ENCODE peak calls at places on chromosomes 12 and 14, in seven cellular contexts. Q is effector memory CD4-positive, alpha-beta T cell; A is neural progenitor cell; S is IMR-90; O is lung; W is nephron progenitor cell; B is ovary. G is an unnamed sample.

GRCh38 chr12:30537228-30537627 is 158.4 kb downstream of the IPO8 start:
- DNase-seq in Q (no peak), A (no peak), S (no peak), O (no peak), W (no peak), B (no peak), G (no peak)

GRCh38 chr14:89477391-89477790 is 60.4 kb upstream of the FOXN3 start:
- DNase-seq in Q (no peak), A (no peak), S (no peak), O (no peak), W (no peak), B (peak), G (no peak)

GRCh38 chr14:23321572-23322547 is 603 bp downstream of the PABPN1 start:
- DNase-seq in Q (no peak), A (peak), S (peak), O (no peak), W (peak), B (no peak), G (peak)

GRCh38 chr14:21191809-21192446 is 36.1 kb upstream of the OR5AU1 start:
- DNase-seq in Q (peak), A (peak), S (no peak), O (peak), W (peak), B (peak), G (peak)

GRCh38 chr12:11761869-11762567 is 112.5 kb downstream of the ETV6 start:
- DNase-seq in Q (no peak), A (no peak), S (no peak), O (no peak), W (no peak), B (no peak), G (no peak)

GRCh38 chr14:44829021-44829420 is 132.7 kb downstream of the KLHL28 start:
- DNase-seq in Q (no peak), A (no peak), S (no peak), O (no peak), W (no peak), B (no peak), G (no peak)

GRCh38 chr12:94089891-94090290 is 58.5 kb upstream of the PLXNC1 start:
- DNase-seq in Q (no peak), A (no peak), S (peak), O (no peak), W (no peak), B (no peak), G (no peak)

GRCh38 chr12:117085318-117085947 is 13.8 kb downstream of the TESC start:
- DNase-seq in Q (no peak), A (no peak), S (no peak), O (no peak), W (no peak), B (no peak), G (peak)

GRCh38 chr12:52656616-52657015 is 4.6 kb upstream of the KRT2 start:
- DNase-seq in Q (no peak), A (no peak), S (no peak), O (no peak), W (no peak), B (no peak), G (no peak)

GRCh38 chr12:39612250-39612649 is 7.4 kb downstream of the ABCD2 start:
- DNase-seq in Q (no peak), A (no peak), S (no peak), O (no peak), W (no peak), B (no peak), G (no peak)

GRCh38 chr12:76820888-76821482 is 57.1 kb downstream of the ZDHHC17 start:
- DNase-seq in Q (no peak), A (peak), S (peak), O (no peak), W (peak), B (no peak), G (no peak)

GRCh38 chr12:1212529-1212928 is 221.5 kb downstream of the ERC1 start:
- DNase-seq in Q (no peak), A (peak), S (no peak), O (no peak), W (peak), B (no peak), G (no peak)

G was measured in adrenal gland.